ENCODE peak calls at places on chromosome 5, in seven cellular contexts. P, U, M, D, J, R and Q are unnamed samples.

GRCh38 chr5:170397059-170397458 is 7.9 kb upstream of the KCNMB1 start:
- DNase-seq in R (no peak), P (no peak), M (no peak), D (no peak), U (no peak), J (no peak), Q (no peak)

GRCh38 chr5:11273180-11273882 is 512.3 kb upstream of the DAP start:
- DNase-seq in D (no peak), M (no peak), U (no peak), R (no peak), P (no peak), J (no peak), Q (no peak)

GRCh38 chr5:59840200-59840601 is 53.3 kb downstream of the PDE4D start:
- DNase-seq in U (no peak), D (no peak), M (no peak), P (no peak), R (no peak), J (peak), Q (peak)

GRCh38 chr5:137453476-137454080 is 45.5 kb downstream of the SPOCK1 start:
- DNase-seq in J (peak), R (peak), U (no peak), M (no peak), P (no peak), D (no peak), Q (peak)

GRCh38 chr5:34655354-34655991 is 655 bp upstream of the RAI14 start:
- DNase-seq in U (peak), J (peak), M (peak), D (peak), R (peak), P (peak), Q (peak)

GRCh38 chr5:75368391-75368790 is 31.4 kb downstream of the HMGCR start:
- DNase-seq in J (no peak), P (no peak), U (no peak), D (no peak), R (peak), M (no peak), Q (peak)

GRCh38 chr5:157113007-157113406 is 4.2 kb upstream of the HAVCR2 start:
- DNase-seq in D (no peak), M (no peak), P (no peak), U (no peak), J (no peak), R (no peak), Q (no peak)

GRCh38 chr5:2634399-2635176 is 116.9 kb downstream of the IRX2 start:
- DNase-seq in P (no peak), U (peak), D (no peak), R (no peak), M (no peak), J (no peak), Q (no peak)

GRCh38 chr5:3456121-3456681 is 139.4 kb upstream of the IRX1 start:
- DNase-seq in D (no peak), M (no peak), J (no peak), P (peak), R (no peak), U (no peak), Q (no peak)

GRCh38 chr5:150272531-150272930 is 17.0 kb downstream of the CAMK2A start:
- DNase-seq in J (peak), M (no peak), U (no peak), D (no peak), P (no peak), R (no peak), Q (peak)

GRCh38 chr5:116528519-116529234 is 45.9 kb downstream of the SEMA6A start:
- DNase-seq in P (no peak), D (no peak), U (no peak), M (no peak), R (no peak), J (no peak), Q (no peak)

GRCh38 chr5:142697846-142698245 is 12.0 kb upstream of the FGF1 start:
- DNase-seq in P (no peak), M (no peak), U (peak), D (peak), R (no peak), J (peak), Q (peak)

GRCh38 chr5:173902743-173903142 is 14.6 kb downstream of the CPEB4 start:
- DNase-seq in D (no peak), P (no peak), R (no peak), M (no peak), U (no peak), J (no peak), Q (no peak)

GRCh38 chr5:75281716-75282465 is 45.2 kb upstream of the ANKRD31 start:
- DNase-seq in M (no peak), U (no peak), J (peak), D (no peak), R (no peak), P (no peak), Q (no peak)

GRCh38 chr5:102753889-102754498 is 1.1 kb upstream of the PAM start:
- DNase-seq in D (peak), M (no peak), U (no peak), P (no peak), J (no peak), R (no peak), Q (no peak)

GRCh38 chr5:78908173-78908901 is 76.8 kb downstream of the ARSB start:
- DNase-seq in J (peak), D (no peak), M (no peak), R (peak), U (peak), P (peak), Q (peak)

GRCh38 chr5:31193591-31194457 is at the start of gene CDH6:
- DNase-seq in P (peak), U (peak), R (peak), J (peak), D (no peak), M (no peak), Q (no peak)

GRCh38 chr5:145681686-145682085 is 153.5 kb downstream of the PRELID2 start:
- DNase-seq in U (peak), R (peak), J (peak), P (no peak), M (peak), D (no peak), Q (peak)

GRCh38 chr5:132677191-132677590 is 3.4 kb downstream of the IL4 start:
- DNase-seq in P (peak), D (no peak), U (no peak), M (no peak), J (peak), R (peak), Q (peak)

GRCh38 chr5:172860520-172861443 is 26.7 kb downstream of the ERGIC1 start:
- DNase-seq in M (no peak), R (no peak), J (no peak), D (peak), P (peak), U (no peak), Q (peak)